ENCODE peak calls at places on chromosome 14, in four cellular contexts. W, T, G and Z are unnamed samples.
A peak's percentile ranks its signal among the peaks of the same experiment; 100 is the strongest.

GRCh38 chr14:61525293-61526011 is 169.9 kb upstream of the HIF1A start:
- DNase-seq in G (no peak), W (no peak), T (no peak), Z (no peak)

GRCh38 chr14:50562841-50563240 is 2.9 kb downstream of the ATL1 start:
- DNase-seq in W (no peak), G (no peak), T (no peak), Z (no peak)

GRCh38 chr14:38108681-38109080 is 99.0 kb upstream of the SSTR1 start:
- DNase-seq in T (no peak), W (no peak), G (no peak), Z (no peak)

GRCh38 chr14:70289138-70289537 is 70.3 kb downstream of the COX16 start:
- DNase-seq in T (no peak), G (no peak), W (no peak), Z (no peak)

GRCh38 chr14:80211143-80212024 is at the start of gene DIO2:
- DNase-seq in G (no peak), T (no peak), W (no peak), Z (no peak)

GRCh38 chr14:44736326-44736725 is 225.4 kb downstream of the KLHL28 start:
- DNase-seq in T (no peak), W (no peak), G (no peak), Z (no peak)

GRCh38 chr14:36690301-36691020 is 28.8 kb downstream of the PAX9 start:
- DNase-seq in W (no peak), T (no peak), G (no peak), Z (no peak)

GRCh38 chr14:78170203-78170602 is at the start of gene NRXN3:
- DNase-seq in W (peak; percentile 23), T (peak; percentile 76), G (no peak), Z (no peak)

GRCh38 chr14:55028066-55028465 is 1.0 kb downstream of the SOCS4 start:
- DNase-seq in G (no peak), T (no peak), W (no peak), Z (no peak)

GRCh38 chr14:62347658-62348057 is 585.4 kb downstream of the SNAPC1 start:
- DNase-seq in W (no peak), T (no peak), G (no peak), Z (no peak)

GRCh38 chr14:31207287-31207745 is 277 bp downstream of the HECTD1 start:
- DNase-seq in W (no peak), G (no peak), T (no peak), Z (no peak)

GRCh38 chr14:24270537-24271133 is 762 bp downstream of the RABGGTA start:
- DNase-seq in G (no peak), T (no peak), W (no peak), Z (no peak)

GRCh38 chr14:101018561-101019290 is 115.2 kb upstream of the RTL1 start:
- DNase-seq in W (no peak), G (no peak), T (peak; percentile 1), Z (no peak)

GRCh38 chr14:36580856-36581831 is 1.3 kb downstream of the NKX2-8 start:
- DNase-seq in G (no peak), T (peak; percentile 61), W (no peak), Z (no peak)

GRCh38 chr14:30610719-30611388 is 11.3 kb upstream of the SCFD1 start:
- DNase-seq in T (no peak), W (peak; percentile 23), G (peak; percentile 75), Z (peak; percentile 10)

GRCh38 chr14:20428010-20428365 is 8.0 kb downstream of the KLHL33 start:
- DNase-seq in G (no peak), T (no peak), W (no peak), Z (no peak)

GRCh38 chr14:23141706-23142467 is 22.8 kb upstream of the CEBPE start:
- DNase-seq in T (no peak), W (no peak), G (no peak), Z (no peak)

DNA sequence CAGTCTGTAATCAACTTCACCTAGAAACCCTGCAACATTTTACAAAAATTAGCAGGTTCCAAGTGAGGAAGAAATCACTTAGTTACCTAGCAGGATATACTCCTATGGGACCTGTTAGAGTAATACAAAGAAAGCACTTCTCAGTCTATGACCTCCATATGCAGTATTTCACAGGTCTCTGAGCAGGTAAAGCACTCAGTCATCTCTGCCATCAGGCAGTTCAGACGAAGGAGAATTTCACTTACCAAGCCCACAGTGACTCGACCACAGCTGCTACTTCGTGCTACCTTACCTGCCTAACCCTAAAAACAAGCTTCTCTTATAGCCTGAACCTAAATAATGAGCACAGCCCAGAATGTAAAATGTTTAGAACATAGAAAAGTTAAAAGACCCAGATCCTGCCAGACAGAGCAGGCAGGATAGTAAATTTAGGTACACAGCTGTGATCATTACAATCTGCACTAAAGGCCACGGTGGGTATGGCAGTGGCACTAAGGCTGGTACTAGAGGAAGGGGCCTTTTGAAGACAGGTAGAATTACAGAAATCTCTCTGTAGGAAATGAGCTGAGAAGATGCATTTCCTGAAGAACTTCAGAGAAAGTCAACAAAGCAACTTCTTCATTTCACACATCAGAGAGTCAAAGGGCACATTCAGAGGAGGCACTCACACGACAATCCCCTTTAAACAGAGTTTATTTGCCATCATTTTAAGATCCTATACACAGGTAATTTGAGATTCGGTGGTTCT is 35.7 kb downstream of the DCAF5 start:
- DNase-seq in W (no peak), G (no peak), T (no peak), Z (no peak)
- TF ChIP-seq ELF4 in W (no peak), G (no peak), T (no peak), Z (no peak)

DNA sequence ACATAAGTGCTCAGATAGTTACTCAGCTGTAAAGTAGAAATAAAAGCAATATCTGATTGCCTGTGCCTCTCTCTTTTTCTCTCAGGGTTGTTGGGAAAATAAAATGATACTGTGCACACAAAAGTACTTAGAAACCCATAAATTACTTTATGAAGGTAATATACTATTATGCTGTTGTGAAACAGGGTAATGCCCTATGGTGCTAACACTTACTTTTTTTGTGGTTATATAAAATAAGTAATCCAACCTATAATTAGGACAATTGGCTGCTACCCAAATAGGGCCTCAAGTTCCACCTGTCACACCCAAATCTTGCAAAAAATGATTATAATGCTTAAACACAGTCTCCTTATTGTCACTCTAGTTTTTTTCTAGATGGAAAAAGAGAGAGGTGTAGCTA is 50.6 kb downstream of the DAAM1 start:
- DNase-seq in W (no peak), G (no peak), T (no peak), Z (no peak)
- TF ChIP-seq ELF4 in W (no peak), G (no peak), T (no peak), Z (no peak)

DNA sequence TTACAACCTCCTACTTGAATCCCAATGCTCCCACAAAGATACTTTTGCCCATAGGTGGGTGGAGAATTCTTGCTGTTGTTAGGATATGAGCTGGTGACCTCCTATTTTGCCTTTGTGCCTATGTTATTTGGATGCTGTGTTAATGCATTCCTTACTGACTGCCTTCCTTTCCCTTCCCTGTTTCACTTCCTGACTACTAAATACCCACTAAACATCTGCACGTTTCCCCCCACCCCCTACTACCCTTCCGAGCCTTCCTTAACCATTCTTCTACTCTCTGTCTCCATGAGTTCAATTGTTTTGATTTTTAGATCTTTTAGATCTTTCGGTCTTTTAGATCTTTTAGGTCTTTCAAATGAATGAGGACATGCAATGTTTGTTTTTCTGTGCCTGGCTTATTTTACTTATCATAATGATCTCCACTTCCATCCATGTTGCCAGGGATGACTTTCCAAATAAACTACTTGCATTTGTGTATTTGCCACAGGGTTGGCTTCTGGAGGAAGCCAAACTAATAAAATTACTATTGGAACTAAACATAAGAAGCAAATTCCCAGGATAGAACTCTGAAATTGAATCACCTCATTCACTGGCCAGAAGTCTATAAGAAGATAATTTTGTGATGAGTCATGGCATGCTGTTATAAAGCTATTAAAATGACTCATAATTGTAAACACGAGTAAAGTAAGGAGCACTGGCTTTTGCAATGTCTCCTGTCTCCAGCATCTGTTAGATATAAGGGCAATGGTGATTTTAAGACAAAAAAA is 586.2 kb downstream of the LRFN5 start:
- DNase-seq in G (no peak), T (no peak), W (no peak), Z (no peak)
- TF ChIP-seq ELF4 in G (no peak), T (no peak), W (no peak), Z (no peak)

GRCh38 chr14:87705439-87705896 is 287.5 kb downstream of the GALC start:
- DNase-seq in T (no peak), G (no peak), W (no peak), Z (no peak)
- TF ChIP-seq ELF4 in T (no peak), G (no peak), W (no peak), Z (no peak)

GRCh38 chr14:51653096-51653814 is 1.5 kb downstream of the FRMD6 start:
- DNase-seq in T (no peak), W (peak; percentile 16), G (no peak), Z (no peak)
- TF ChIP-seq ELF4 in T (no peak), W (no peak), G (no peak), Z (no peak)

GRCh38 chr14:84144166-84144565 is 1385.8 kb upstream of the FLRT2 start:
- DNase-seq in W (no peak), G (no peak), T (no peak), Z (no peak)
- TF ChIP-seq ELF4 in W (no peak), G (no peak), T (no peak), Z (no peak)

GRCh38 chr14:46686652-46687051 is 35.1 kb upstream of the RPL10L start:
- DNase-seq in T (no peak), G (no peak), W (no peak), Z (no peak)

GRCh38 chr14:46691819-46692218 is 40.2 kb upstream of the RPL10L start:
- DNase-seq in G (no peak), T (no peak), W (no peak), Z (no peak)
- TF ChIP-seq ELF4 in G (no peak), T (no peak), W (no peak), Z (no peak)

GRCh38 chr14:103801459-103801858 is 45.9 kb downstream of the PPP1R13B start:
- DNase-seq in T (no peak), G (peak; percentile 37), W (peak; percentile 57), Z (no peak)
- TF ChIP-seq ELF4 in T (no peak), G (no peak), W (no peak), Z (no peak)

GRCh38 chr14:105030194-105030593 is 9.3 kb upstream of the CDCA4 start:
- DNase-seq in W (no peak), G (no peak), T (no peak), Z (no peak)
- TF ChIP-seq ELF4 in W (no peak), G (no peak), T (no peak), Z (no peak)